ENCODE peak calls at places on chromosomes 12 and 14, in four cellular contexts. Z is AML-193, Q is NCI-H2081, Y is T-helper 2 cell. C is an unnamed sample.

GRCh38 chr14:105416671-105417070 is 3.0 kb upstream of the MTA1 start:
- DNase-seq in Y (no peak), Z (no peak), Q (no peak), C (no peak)

GRCh38 chr14:102944448-102945330 is 22.2 kb downstream of the AMN start:
- DNase-seq in Q (no peak), Y (no peak), Z (no peak), C (no peak)

GRCh38 chr12:6764011-6764828 is 1.9 kb upstream of the PTMS start:
- DNase-seq in Z (peak; percentile 36), Y (peak; percentile 38), Q (peak; percentile 99), C (no peak)

GRCh38 chr12:22684526-22685118 is 59.7 kb downstream of the ETNK1 start:
- DNase-seq in Y (no peak), Z (peak; percentile 66), Q (peak; percentile 16), C (no peak)

GRCh38 chr14:61388173-61388975 is 67.0 kb downstream of the PRKCH start:
- DNase-seq in Z (no peak), Y (no peak), Q (no peak), C (no peak)

GRCh38 chr12:111409403-111410228 is 3.9 kb downstream of the SH2B3 start:
- DNase-seq in Z (peak; percentile 30), Y (peak; percentile 25), Q (no peak), C (peak; percentile 78)

GRCh38 chr14:75181426-75182062 is 5.1 kb upstream of the TMED10 start:
- DNase-seq in Z (no peak), Q (no peak), Y (no peak), C (no peak)

GRCh38 chr12:120720234-120720968 is 5.2 kb upstream of the ACADS start:
- DNase-seq in Y (no peak), Q (no peak), Z (peak; percentile 39), C (peak; percentile 45)

GRCh38 chr12:22993639-22994038 is 368.7 kb downstream of the ETNK1 start:
- DNase-seq in Y (no peak), Z (no peak), Q (no peak), C (no peak)

GRCh38 chr14:21025374-21026151 is 702 bp upstream of the NDRG2 start:
- DNase-seq in Y (no peak), Q (no peak), Z (no peak), C (no peak)

GRCh38 chr12:24363177-24363754 is 413.8 kb upstream of the SOX5 start:
- DNase-seq in Q (peak; percentile 73), Y (no peak), Z (no peak), C (no peak)

GRCh38 chr12:11894890-11895289 is 175.8 kb upstream of the BCL2L14 start:
- DNase-seq in Y (no peak), Q (no peak), Z (no peak), C (no peak)

GRCh38 chr12:131621701-131622421 is 89.0 kb upstream of the SFSWAP start:
- DNase-seq in Z (no peak), Q (no peak), Y (no peak), C (no peak)

GRCh38 chr14:68507544-68508081 is 285.3 kb downstream of the ZFP36L1 start:
- DNase-seq in Z (no peak), Q (no peak), Y (no peak), C (no peak)

GRCh38 chr14:101084436-101084826 is 180.9 kb upstream of the RTL1 start:
- DNase-seq in Y (no peak), Z (no peak), Q (no peak), C (no peak)

GRCh38 chr14:66575939-66576338 is 68.0 kb downstream of the GPHN start:
- DNase-seq in Q (no peak), Z (no peak), Y (no peak), C (no peak)

GRCh38 chr12:3897400-3897910 is 24.3 kb upstream of the PARP11 start:
- DNase-seq in Y (no peak), Z (peak; percentile 20), Q (no peak), C (peak; percentile 52)

C was measured in GF-D8.